ENCODE peak calls at places on chromosomes 16 and 17, in nine cellular contexts. One of them, this sample, is unnamed.

GRCh38 chr16:82758406-82758805 is 131.6 kb downstream of the CDH13 start:
- DNase-seq in cardiac fibroblast: no peak
- DNase-seq in stomach: no peak
- DNase-seq in astrocyte of the spinal cord: no peak
- DNase-seq in fibroblast of pulmonary artery: no peak
- DNase-seq in fibroblast of the conjunctiva: no peak
- DNase-seq in heart left ventricle: no peak
- DNase-seq in T-helper 1 cell: no peak
- DNase-seq in GM23248: no peak
- DNase-seq in this sample: no peak

GRCh38 chr17:51371732-51372151 is 111.4 kb downstream of the UTP18 start:
- DNase-seq in cardiac fibroblast: peak
- DNase-seq in T-helper 1 cell: peak
- DNase-seq in heart left ventricle: no peak
- DNase-seq in astrocyte of the spinal cord: peak
- DNase-seq in fibroblast of the conjunctiva: peak
- DNase-seq in stomach: no peak
- DNase-seq in GM23248: peak
- DNase-seq in fibroblast of pulmonary artery: peak
- DNase-seq in this sample: peak

GRCh38 chr17:61177351-61177750 is 222.3 kb upstream of the TBX2 start:
- DNase-seq in cardiac fibroblast: no peak
- DNase-seq in heart left ventricle: no peak
- DNase-seq in fibroblast of the conjunctiva: no peak
- DNase-seq in GM23248: no peak
- DNase-seq in T-helper 1 cell: no peak
- DNase-seq in stomach: no peak
- DNase-seq in fibroblast of pulmonary artery: no peak
- DNase-seq in astrocyte of the spinal cord: no peak
- DNase-seq in this sample: no peak

GRCh38 chr17:73480740-73481139 is 163.5 kb downstream of the SDK2 start:
- DNase-seq in stomach: no peak
- DNase-seq in heart left ventricle: peak
- DNase-seq in cardiac fibroblast: no peak
- DNase-seq in T-helper 1 cell: no peak
- DNase-seq in fibroblast of pulmonary artery: no peak
- DNase-seq in astrocyte of the spinal cord: no peak
- DNase-seq in GM23248: no peak
- DNase-seq in fibroblast of the conjunctiva: no peak
- DNase-seq in this sample: no peak

GRCh38 chr16:49756971-49757743 is 98.8 kb downstream of the ZNF423 start:
- DNase-seq in fibroblast of the conjunctiva: no peak
- DNase-seq in astrocyte of the spinal cord: peak
- DNase-seq in cardiac fibroblast: peak
- DNase-seq in heart left ventricle: no peak
- DNase-seq in stomach: no peak
- DNase-seq in GM23248: peak
- DNase-seq in fibroblast of pulmonary artery: peak
- DNase-seq in T-helper 1 cell: no peak
- DNase-seq in this sample: peak

GRCh38 chr17:10729334-10730193 is at the start of gene TMEM220:
- DNase-seq in fibroblast of pulmonary artery: peak
- DNase-seq in fibroblast of the conjunctiva: peak
- DNase-seq in GM23248: peak
- DNase-seq in astrocyte of the spinal cord: peak
- DNase-seq in stomach: peak
- DNase-seq in heart left ventricle: peak
- DNase-seq in cardiac fibroblast: peak
- DNase-seq in T-helper 1 cell: peak
- DNase-seq in this sample: peak

GRCh38 chr16:9151597-9151996 is 60.2 kb downstream of the HAPSTR1 start:
- DNase-seq in fibroblast of the conjunctiva: no peak
- DNase-seq in heart left ventricle: no peak
- DNase-seq in fibroblast of pulmonary artery: peak
- DNase-seq in astrocyte of the spinal cord: no peak
- DNase-seq in GM23248: peak
- DNase-seq in T-helper 1 cell: no peak
- DNase-seq in cardiac fibroblast: no peak
- DNase-seq in stomach: no peak
- DNase-seq in this sample: no peak

GRCh38 chr16:72400257-72401078 is 228.5 kb upstream of the PMFBP1 start:
- DNase-seq in cardiac fibroblast: peak
- DNase-seq in GM23248: peak
- DNase-seq in fibroblast of the conjunctiva: peak
- DNase-seq in T-helper 1 cell: peak
- DNase-seq in astrocyte of the spinal cord: peak
- DNase-seq in fibroblast of pulmonary artery: peak
- DNase-seq in heart left ventricle: no peak
- DNase-seq in stomach: no peak
- DNase-seq in this sample: peak

GRCh38 chr17:48544356-48545021 is 420 bp downstream of the HOXB2 start:
- DNase-seq in GM23248: peak
- DNase-seq in fibroblast of the conjunctiva: no peak
- DNase-seq in fibroblast of pulmonary artery: peak
- DNase-seq in heart left ventricle: peak
- DNase-seq in cardiac fibroblast: peak
- DNase-seq in astrocyte of the spinal cord: peak
- DNase-seq in stomach: peak
- DNase-seq in T-helper 1 cell: peak
- DNase-seq in this sample: no peak

GRCh38 chr17:36525888-36526287 is 8.8 kb downstream of the MYO19 start:
- DNase-seq in heart left ventricle: no peak
- DNase-seq in T-helper 1 cell: no peak
- DNase-seq in astrocyte of the spinal cord: no peak
- DNase-seq in cardiac fibroblast: no peak
- DNase-seq in fibroblast of the conjunctiva: no peak
- DNase-seq in GM23248: no peak
- DNase-seq in stomach: no peak
- DNase-seq in fibroblast of pulmonary artery: no peak
- DNase-seq in this sample: no peak

GRCh38 chr17:78883533-78884131 is 19.4 kb downstream of the CEP295NL start:
- DNase-seq in GM23248: peak
- DNase-seq in stomach: peak
- DNase-seq in cardiac fibroblast: peak
- DNase-seq in T-helper 1 cell: no peak
- DNase-seq in heart left ventricle: peak
- DNase-seq in astrocyte of the spinal cord: peak
- DNase-seq in fibroblast of the conjunctiva: peak
- DNase-seq in fibroblast of pulmonary artery: peak
- DNase-seq in this sample: peak

GRCh38 chr17:64016248-64016784 is 4.1 kb downstream of the ICAM2 start:
- DNase-seq in stomach: no peak
- DNase-seq in GM23248: peak
- DNase-seq in heart left ventricle: no peak
- DNase-seq in cardiac fibroblast: no peak
- DNase-seq in astrocyte of the spinal cord: no peak
- DNase-seq in fibroblast of pulmonary artery: no peak
- DNase-seq in fibroblast of the conjunctiva: no peak
- DNase-seq in T-helper 1 cell: peak
- DNase-seq in this sample: no peak

GRCh38 chr17:78979780-78980623 is at the start of gene LGALS3BP:
- DNase-seq in astrocyte of the spinal cord: peak
- DNase-seq in cardiac fibroblast: peak
- DNase-seq in heart left ventricle: peak
- DNase-seq in fibroblast of pulmonary artery: peak
- DNase-seq in T-helper 1 cell: peak
- DNase-seq in stomach: peak
- DNase-seq in fibroblast of the conjunctiva: peak
- DNase-seq in GM23248: peak
- DNase-seq in this sample: peak

GRCh38 chr17:66975614-66976378 is 11.3 kb downstream of the CACNG4 start:
- DNase-seq in fibroblast of pulmonary artery: no peak
- DNase-seq in T-helper 1 cell: no peak
- DNase-seq in GM23248: no peak
- DNase-seq in cardiac fibroblast: no peak
- DNase-seq in fibroblast of the conjunctiva: no peak
- DNase-seq in heart left ventricle: peak
- DNase-seq in astrocyte of the spinal cord: no peak
- DNase-seq in stomach: peak
- DNase-seq in this sample: no peak

GRCh38 chr17:67375761-67376160 is 1.3 kb upstream of the PITPNC1 start:
- DNase-seq in GM23248: no peak
- DNase-seq in stomach: no peak
- DNase-seq in T-helper 1 cell: no peak
- DNase-seq in cardiac fibroblast: no peak
- DNase-seq in heart left ventricle: no peak
- DNase-seq in fibroblast of the conjunctiva: no peak
- DNase-seq in astrocyte of the spinal cord: no peak
- DNase-seq in fibroblast of pulmonary artery: no peak
- DNase-seq in this sample: no peak

GRCh38 chr16:85185281-85185680 is 73.0 kb upstream of the CIBAR2 start:
- DNase-seq in heart left ventricle: peak
- DNase-seq in fibroblast of the conjunctiva: no peak
- DNase-seq in fibroblast of pulmonary artery: no peak
- DNase-seq in cardiac fibroblast: no peak
- DNase-seq in GM23248: no peak
- DNase-seq in T-helper 1 cell: no peak
- DNase-seq in stomach: no peak
- DNase-seq in astrocyte of the spinal cord: no peak
- DNase-seq in this sample: no peak

GRCh38 chr16:56193951-56194726 is 2.9 kb downstream of the GNAO1 start:
- DNase-seq in T-helper 1 cell: peak
- DNase-seq in astrocyte of the spinal cord: peak
- DNase-seq in fibroblast of the conjunctiva: peak
- DNase-seq in stomach: peak
- DNase-seq in fibroblast of pulmonary artery: peak
- DNase-seq in heart left ventricle: peak
- DNase-seq in cardiac fibroblast: peak
- DNase-seq in GM23248: peak
- DNase-seq in this sample: peak

GRCh38 chr16:83973077-83973476 is 5.0 kb downstream of the NECAB2 start:
- DNase-seq in fibroblast of pulmonary artery: no peak
- DNase-seq in stomach: no peak
- DNase-seq in heart left ventricle: no peak
- DNase-seq in GM23248: no peak
- DNase-seq in cardiac fibroblast: no peak
- DNase-seq in T-helper 1 cell: no peak
- DNase-seq in astrocyte of the spinal cord: no peak
- DNase-seq in fibroblast of the conjunctiva: no peak
- DNase-seq in this sample: no peak

GRCh38 chr16:28292731-28293588 is 635 bp downstream of the SBK1 start:
- DNase-seq in cardiac fibroblast: no peak
- DNase-seq in fibroblast of pulmonary artery: no peak
- DNase-seq in astrocyte of the spinal cord: no peak
- DNase-seq in fibroblast of the conjunctiva: no peak
- DNase-seq in T-helper 1 cell: no peak
- DNase-seq in GM23248: no peak
- DNase-seq in heart left ventricle: no peak
- DNase-seq in stomach: no peak
- DNase-seq in this sample: no peak

GRCh38 chr17:31079731-31080130 is 15.0 kb upstream of the NF1 start:
- DNase-seq in fibroblast of pulmonary artery: no peak
- DNase-seq in GM23248: no peak
- DNase-seq in cardiac fibroblast: no peak
- DNase-seq in astrocyte of the spinal cord: no peak
- DNase-seq in stomach: no peak
- DNase-seq in fibroblast of the conjunctiva: no peak
- DNase-seq in T-helper 1 cell: no peak
- DNase-seq in heart left ventricle: no peak
- DNase-seq in this sample: no peak

GRCh38 chr17:32803544-32803943 is 73.4 kb downstream of the MYO1D start:
- DNase-seq in fibroblast of pulmonary artery: peak
- DNase-seq in T-helper 1 cell: no peak
- DNase-seq in heart left ventricle: no peak
- DNase-seq in astrocyte of the spinal cord: no peak
- DNase-seq in fibroblast of the conjunctiva: peak
- DNase-seq in cardiac fibroblast: peak
- DNase-seq in stomach: no peak
- DNase-seq in GM23248: peak
- DNase-seq in this sample: peak

GRCh38 chr17:41496803-41497484 is 7.2 kb upstream of the KRT36 start:
- DNase-seq in astrocyte of the spinal cord: peak
- DNase-seq in fibroblast of the conjunctiva: peak
- DNase-seq in fibroblast of pulmonary artery: peak
- DNase-seq in cardiac fibroblast: peak
- DNase-seq in GM23248: peak
- DNase-seq in stomach: peak
- DNase-seq in T-helper 1 cell: peak
- DNase-seq in heart left ventricle: peak
- DNase-seq in this sample: peak

GRCh38 chr16:83115491-83116232 is 488.9 kb downstream of the CDH13 start:
- DNase-seq in GM23248: no peak
- DNase-seq in fibroblast of the conjunctiva: no peak
- DNase-seq in T-helper 1 cell: no peak
- DNase-seq in heart left ventricle: no peak
- DNase-seq in fibroblast of pulmonary artery: no peak
- DNase-seq in astrocyte of the spinal cord: no peak
- DNase-seq in stomach: no peak
- DNase-seq in cardiac fibroblast: no peak
- DNase-seq in this sample: no peak

GRCh38 chr17:14245002-14245401 is 8.3 kb upstream of the CDRT15 start:
- DNase-seq in fibroblast of the conjunctiva: no peak
- DNase-seq in astrocyte of the spinal cord: no peak
- DNase-seq in GM23248: no peak
- DNase-seq in fibroblast of pulmonary artery: no peak
- DNase-seq in stomach: no peak
- DNase-seq in cardiac fibroblast: no peak
- DNase-seq in heart left ventricle: no peak
- DNase-seq in T-helper 1 cell: no peak
- DNase-seq in this sample: no peak

GRCh38 chr17:39404542-39405378 is 3.3 kb upstream of the FBXL20 start:
- DNase-seq in astrocyte of the spinal cord: peak
- DNase-seq in fibroblast of the conjunctiva: peak
- DNase-seq in heart left ventricle: no peak
- DNase-seq in cardiac fibroblast: peak
- DNase-seq in GM23248: peak
- DNase-seq in T-helper 1 cell: peak
- DNase-seq in stomach: no peak
- DNase-seq in fibroblast of pulmonary artery: peak
- DNase-seq in this sample: peak

GRCh38 chr16:46737621-46738214 is 10.4 kb downstream of the MYLK3 start:
- DNase-seq in cardiac fibroblast: no peak
- DNase-seq in fibroblast of pulmonary artery: no peak
- DNase-seq in GM23248: no peak
- DNase-seq in fibroblast of the conjunctiva: no peak
- DNase-seq in T-helper 1 cell: no peak
- DNase-seq in stomach: no peak
- DNase-seq in heart left ventricle: no peak
- DNase-seq in astrocyte of the spinal cord: no peak
- DNase-seq in this sample: no peak

GRCh38 chr17:81160747-81161453 is 4.4 kb upstream of the PVALEF start:
- DNase-seq in T-helper 1 cell: no peak
- DNase-seq in astrocyte of the spinal cord: no peak
- DNase-seq in fibroblast of pulmonary artery: no peak
- DNase-seq in heart left ventricle: no peak
- DNase-seq in fibroblast of the conjunctiva: no peak
- DNase-seq in GM23248: no peak
- DNase-seq in stomach: no peak
- DNase-seq in cardiac fibroblast: no peak
- DNase-seq in this sample: no peak

GRCh38 chr17:61407211-61407911 is 7.7 kb downstream of the TBX2 start:
- DNase-seq in cardiac fibroblast: no peak
- DNase-seq in fibroblast of pulmonary artery: no peak
- DNase-seq in fibroblast of the conjunctiva: no peak
- DNase-seq in heart left ventricle: no peak
- DNase-seq in astrocyte of the spinal cord: no peak
- DNase-seq in GM23248: no peak
- DNase-seq in T-helper 1 cell: no peak
- DNase-seq in stomach: no peak
- DNase-seq in this sample: peak

GRCh38 chr16:4675864-4676786 is 17.2 kb upstream of the NUDT16L1 start:
- DNase-seq in T-helper 1 cell: peak
- DNase-seq in fibroblast of the conjunctiva: no peak
- DNase-seq in stomach: no peak
- DNase-seq in fibroblast of pulmonary artery: no peak
- DNase-seq in astrocyte of the spinal cord: no peak
- DNase-seq in heart left ventricle: no peak
- DNase-seq in cardiac fibroblast: no peak
- DNase-seq in GM23248: no peak
- DNase-seq in this sample: no peak

GRCh38 chr17:34312080-34312479 is 7.2 kb upstream of the CCL8 start:
- DNase-seq in fibroblast of pulmonary artery: peak
- DNase-seq in cardiac fibroblast: peak
- DNase-seq in heart left ventricle: no peak
- DNase-seq in fibroblast of the conjunctiva: peak
- DNase-seq in T-helper 1 cell: no peak
- DNase-seq in GM23248: peak
- DNase-seq in stomach: no peak
- DNase-seq in astrocyte of the spinal cord: no peak
- DNase-seq in this sample: peak

GRCh38 chr16:2019500-2019899 is at the start of gene NPW:
- DNase-seq in astrocyte of the spinal cord: no peak
- DNase-seq in heart left ventricle: no peak
- DNase-seq in T-helper 1 cell: no peak
- DNase-seq in stomach: no peak
- DNase-seq in fibroblast of the conjunctiva: no peak
- DNase-seq in GM23248: peak
- DNase-seq in fibroblast of pulmonary artery: no peak
- DNase-seq in cardiac fibroblast: no peak
- DNase-seq in this sample: peak